ENCODE peak calls at places on chromosomes 3 and 15, in four cellular contexts. One of them, this sample, is unnamed.
A peak's percentile ranks its signal among the peaks of the same experiment; 100 is the strongest.

GRCh38 chr3:46491089-46492070 is 6.4 kb upstream of the RTP3 start:
- DNase-seq in HCT116: no peak
- DNase-seq in K562: no peak
- DNase-seq in GM12878: no peak
- DNase-seq in this sample: peak; percentile 14

GRCh38 chr3:45528429-45528828 is 66.1 kb upstream of the LIMD1 start:
- DNase-seq in HCT116: no peak
- DNase-seq in K562: no peak
- DNase-seq in GM12878: no peak
- DNase-seq in this sample: no peak

GRCh38 chr3:141540531-141540930 is 53.7 kb downstream of the RASA2 start:
- DNase-seq in HCT116: no peak
- DNase-seq in K562: no peak
- DNase-seq in GM12878: no peak
- DNase-seq in this sample: no peak

GRCh38 chr15:74695597-74696397 is at the start of gene EDC3:
- DNase-seq in HCT116: peak; percentile 73
- DNase-seq in K562: peak; percentile 92
- DNase-seq in GM12878: peak; percentile 40
- DNase-seq in this sample: peak; percentile 95

GRCh38 chr3:119228290-119229145 is 12.2 kb downstream of the B4GALT4 start:
- DNase-seq in HCT116: no peak
- DNase-seq in K562: no peak
- DNase-seq in GM12878: no peak
- DNase-seq in this sample: no peak

GRCh38 chr3:178536271-178537079 is at the start of gene KCNMB2:
- DNase-seq in HCT116: no peak
- DNase-seq in K562: no peak
- DNase-seq in GM12878: no peak
- DNase-seq in this sample: no peak

GRCh38 chr3:187778726-187779125 is 33.5 kb upstream of the BCL6 start:
- DNase-seq in HCT116: no peak
- DNase-seq in K562: no peak
- DNase-seq in GM12878: no peak
- DNase-seq in this sample: no peak

GRCh38 chr3:52705688-52706686 is at the start of the genes GLT8D1 and SPCS1:
- DNase-seq in HCT116: peak; percentile 68
- DNase-seq in K562: peak; percentile 87
- DNase-seq in GM12878: no peak
- DNase-seq in this sample: no peak

GRCh38 chr3:105997800-105998526 is 129.2 kb upstream of the CBLB start:
- DNase-seq in HCT116: peak; percentile 19
- DNase-seq in K562: peak; percentile 28
- DNase-seq in GM12878: no peak
- DNase-seq in this sample: no peak

GRCh38 chr15:48315041-48315440 is 16.2 kb upstream of the DUT start:
- DNase-seq in HCT116: no peak
- DNase-seq in K562: no peak
- DNase-seq in GM12878: no peak
- DNase-seq in this sample: no peak

GRCh38 chr3:39809181-39809994 is at the start of gene MYRIP:
- DNase-seq in HCT116: no peak
- DNase-seq in K562: peak; percentile 79
- DNase-seq in GM12878: no peak
- DNase-seq in this sample: no peak

GRCh38 chr3:146498002-146498736 is 28.8 kb upstream of the PLSCR2 start:
- DNase-seq in HCT116: no peak
- DNase-seq in K562: no peak
- DNase-seq in GM12878: no peak
- DNase-seq in this sample: no peak

GRCh38 chr15:31338879-31339557 is 12.4 kb downstream of the KLF13 start:
- DNase-seq in HCT116: no peak
- DNase-seq in K562: peak; percentile 21
- DNase-seq in GM12878: peak; percentile 75
- DNase-seq in this sample: no peak

GRCh38 chr15:33324609-33325008 is 13.8 kb downstream of the RYR3 start:
- DNase-seq in HCT116: no peak
- DNase-seq in K562: no peak
- DNase-seq in GM12878: no peak
- DNase-seq in this sample: no peak

GRCh38 chr3:190566043-190566933 is 52.4 kb downstream of the IL1RAP start:
- DNase-seq in HCT116: peak; percentile 98
- DNase-seq in K562: peak; percentile 7
- DNase-seq in GM12878: no peak
- DNase-seq in this sample: no peak

GRCh38 chr15:75801859-75802593 is 41.2 kb upstream of the UBE2Q2 start:
- DNase-seq in HCT116: peak; percentile 64
- DNase-seq in K562: peak; percentile 87
- DNase-seq in GM12878: no peak
- DNase-seq in this sample: peak; percentile 47

GRCh38 chr15:62779041-62779810 is 263.3 kb upstream of the TPM1 start:
- DNase-seq in HCT116: no peak
- DNase-seq in K562: no peak
- DNase-seq in GM12878: no peak
- DNase-seq in this sample: no peak

GRCh38 chr3:195258449-195259145 is 12.4 kb downstream of the XXYLT1 start:
- DNase-seq in HCT116: no peak
- DNase-seq in K562: no peak
- DNase-seq in GM12878: no peak
- DNase-seq in this sample: peak; percentile 61

GRCh38 chr3:156628095-156628690 is 46.2 kb upstream of the TIPARP start:
- DNase-seq in HCT116: no peak
- DNase-seq in K562: no peak
- DNase-seq in GM12878: no peak
- DNase-seq in this sample: no peak

GRCh38 chr15:101810905-101811304 is 1.1 kb upstream of the OR4F15 start:
- DNase-seq in HCT116: no peak
- DNase-seq in K562: peak; percentile 14
- DNase-seq in GM12878: no peak
- DNase-seq in this sample: no peak

GRCh38 chr3:172595648-172596393 is 72.6 kb upstream of the TNFSF10 start:
- DNase-seq in HCT116: peak; percentile 48
- DNase-seq in K562: peak; percentile 61
- DNase-seq in GM12878: peak; percentile 60
- DNase-seq in this sample: no peak

GRCh38 chr15:53716909-53717878 is 42.3 kb downstream of the WDR72 start:
- DNase-seq in HCT116: no peak
- DNase-seq in K562: no peak
- DNase-seq in GM12878: no peak
- DNase-seq in this sample: no peak

GRCh38 chr3:49720383-49721164 is 1.1 kb upstream of the AMIGO3 start:
- DNase-seq in HCT116: no peak
- DNase-seq in K562: no peak
- DNase-seq in GM12878: no peak
- DNase-seq in this sample: no peak

GRCh38 chr15:49066374-49066773 is 20.1 kb upstream of the SECISBP2L start:
- DNase-seq in HCT116: no peak
- DNase-seq in K562: no peak
- DNase-seq in GM12878: no peak
- DNase-seq in this sample: no peak

GRCh38 chr3:50221051-50221412 is 15.0 kb upstream of the GNAI2 start:
- DNase-seq in HCT116: no peak
- DNase-seq in K562: no peak
- DNase-seq in GM12878: no peak
- DNase-seq in this sample: no peak

GRCh38 chr15:39058371-39059131 is 493.9 kb upstream of the RASGRP1 start:
- DNase-seq in HCT116: no peak
- DNase-seq in K562: no peak
- DNase-seq in GM12878: no peak
- DNase-seq in this sample: no peak

GRCh38 chr3:71930056-71930991 is 145.4 kb upstream of the PROK2 start:
- DNase-seq in HCT116: peak; percentile 23
- DNase-seq in K562: peak; percentile 13
- DNase-seq in GM12878: no peak
- DNase-seq in this sample: no peak

GRCh38 chr3:196749125-196749524 is 9.5 kb downstream of the PAK2 start:
- DNase-seq in HCT116: no peak
- DNase-seq in K562: no peak
- DNase-seq in GM12878: no peak
- DNase-seq in this sample: no peak

GRCh38 chr3:138781012-138781470 is 53.7 kb downstream of the PIK3CB start:
- DNase-seq in HCT116: no peak
- DNase-seq in K562: no peak
- DNase-seq in GM12878: no peak
- DNase-seq in this sample: no peak

GRCh38 chr15:72203507-72203837 is 5.9 kb upstream of the GRAMD2A start:
- DNase-seq in HCT116: no peak
- DNase-seq in K562: no peak
- DNase-seq in GM12878: no peak
- DNase-seq in this sample: no peak

GRCh38 chr3:125300416-125300815 is 74.7 kb downstream of the ZNF148 start:
- DNase-seq in HCT116: no peak
- DNase-seq in K562: no peak
- DNase-seq in GM12878: no peak
- DNase-seq in this sample: no peak
- TF ChIP-seq EGR1 in HCT116: no peak
- TF ChIP-seq EGR1 in K562: no peak
- TF ChIP-seq EGR1 in GM12878: no peak
- TF ChIP-seq EGR1 in this sample: no peak

GRCh38 chr15:52256930-52257733 is 38.5 kb downstream of the MYO5C start:
- DNase-seq in HCT116: no peak
- DNase-seq in K562: no peak
- DNase-seq in GM12878: no peak
- DNase-seq in this sample: no peak
- TF ChIP-seq EGR1 in HCT116: no peak
- TF ChIP-seq EGR1 in K562: no peak
- TF ChIP-seq EGR1 in GM12878: no peak
- TF ChIP-seq EGR1 in this sample: no peak

GRCh38 chr3:101675709-101676218 is 1.2 kb downstream of the ZBTB11 start:
- DNase-seq in HCT116: no peak
- DNase-seq in K562: no peak
- DNase-seq in GM12878: no peak
- DNase-seq in this sample: no peak
- TF ChIP-seq EGR1 in HCT116: peak; percentile 38
- TF ChIP-seq EGR1 in K562: peak; percentile 90
- TF ChIP-seq EGR1 in GM12878: peak; percentile 54
- TF ChIP-seq EGR1 in this sample: peak; percentile 86

GRCh38 chr3:122458992-122459391 is 43.1 kb upstream of the WDR5B start:
- DNase-seq in HCT116: peak; percentile 23
- DNase-seq in K562: peak; percentile 15
- DNase-seq in GM12878: no peak
- DNase-seq in this sample: no peak
- TF ChIP-seq EGR1 in HCT116: no peak
- TF ChIP-seq EGR1 in K562: no peak
- TF ChIP-seq EGR1 in GM12878: no peak
- TF ChIP-seq EGR1 in this sample: no peak